ENCODE peak calls at places on chromosomes 13 and 19, in five cellular contexts. One of them, this sample, is unnamed. For H3K27me3, the result is how much of the 10 kb centered on the place peaks cover.

GRCh38 chr13:41326661-41327060 is 15.6 kb downstream of the NAA16 start:
- DNase-seq in GM23338: no peak
- DNase-seq in tibial nerve: no peak
- DNase-seq in AG04450: no peak
- DNase-seq in pancreas: no peak
- DNase-seq in this sample: no peak

GRCh38 chr13:39634956-39635355 is 20.5 kb upstream of the COG6 start:
- DNase-seq in GM23338: no peak
- DNase-seq in tibial nerve: no peak
- DNase-seq in AG04450: no peak
- DNase-seq in pancreas: no peak
- DNase-seq in this sample: no peak

GRCh38 chr13:48750588-48751383 is 97.1 kb downstream of the CYSLTR2 start:
- DNase-seq in GM23338: no peak
- DNase-seq in tibial nerve: peak
- DNase-seq in AG04450: no peak
- DNase-seq in pancreas: no peak
- DNase-seq in this sample: no peak

GRCh38 chr19:15551183-15552004 is 43.1 kb downstream of the CYP4F22 start:
- DNase-seq in GM23338: peak
- DNase-seq in tibial nerve: no peak
- DNase-seq in AG04450: no peak
- DNase-seq in pancreas: peak
- DNase-seq in this sample: peak

GRCh38 chr13:33245505-33245904 is 40.0 kb downstream of the STARD13 start:
- DNase-seq in GM23338: no peak
- DNase-seq in tibial nerve: no peak
- DNase-seq in AG04450: no peak
- DNase-seq in pancreas: no peak
- DNase-seq in this sample: no peak

GRCh38 chr13:41311607-41312500 is 787 bp downstream of the NAA16 start:
- DNase-seq in GM23338: peak
- DNase-seq in tibial nerve: no peak
- DNase-seq in AG04450: no peak
- DNase-seq in pancreas: peak
- DNase-seq in this sample: peak

GRCh38 chr19:16233081-16233776 is 35.5 kb downstream of the AP1M1 start:
- DNase-seq in GM23338: no peak
- DNase-seq in tibial nerve: peak
- DNase-seq in AG04450: no peak
- DNase-seq in pancreas: no peak
- DNase-seq in this sample: peak

GRCh38 chr19:47485210-47485609 is 1.2 kb upstream of the KPTN start:
- DNase-seq in GM23338: no peak
- DNase-seq in tibial nerve: no peak
- DNase-seq in AG04450: no peak
- DNase-seq in pancreas: no peak
- DNase-seq in this sample: no peak

GRCh38 chr19:15672580-15673175 is at the start of gene CYP4F12:
- DNase-seq in GM23338: peak
- DNase-seq in tibial nerve: peak
- DNase-seq in AG04450: no peak
- DNase-seq in pancreas: peak
- DNase-seq in this sample: no peak

GRCh38 chr19:21851596-21852345 is 15.8 kb upstream of the ZNF43 start:
- DNase-seq in GM23338: peak
- DNase-seq in tibial nerve: peak
- DNase-seq in AG04450: peak
- DNase-seq in pancreas: peak
- DNase-seq in this sample: peak

GRCh38 chr13:28375250-28375930 is 119.5 kb downstream of the FLT1 start:
- DNase-seq in GM23338: no peak
- DNase-seq in tibial nerve: no peak
- DNase-seq in AG04450: no peak
- DNase-seq in pancreas: no peak
- DNase-seq in this sample: no peak

GRCh38 chr19:3599776-3600183 is 6.9 kb downstream of the TBXA2R start:
- DNase-seq in GM23338: peak
- DNase-seq in tibial nerve: no peak
- DNase-seq in AG04450: no peak
- DNase-seq in pancreas: no peak
- DNase-seq in this sample: peak

GRCh38 chr19:1027020-1027952 is 878 bp downstream of the CNN2 start:
- DNase-seq in GM23338: no peak
- DNase-seq in tibial nerve: no peak
- DNase-seq in AG04450: no peak
- DNase-seq in pancreas: peak
- DNase-seq in this sample: no peak

GRCh38 chr19:49592486-49593232 is 1.7 kb downstream of the PRR12 start:
- DNase-seq in GM23338: peak
- DNase-seq in tibial nerve: no peak
- DNase-seq in AG04450: no peak
- DNase-seq in pancreas: no peak
- DNase-seq in this sample: peak

GRCh38 chr13:45048890-45049407 is 59.6 kb downstream of the GPALPP1 start:
- DNase-seq in GM23338: no peak
- DNase-seq in tibial nerve: no peak
- DNase-seq in AG04450: no peak
- DNase-seq in pancreas: no peak
- DNase-seq in this sample: no peak

GRCh38 chr19:1648156-1648925 is 4.1 kb downstream of the TCF3 start:
- DNase-seq in GM23338: no peak
- DNase-seq in tibial nerve: no peak
- DNase-seq in AG04450: no peak
- DNase-seq in pancreas: no peak
- DNase-seq in this sample: peak

GRCh38 chr13:21901772-21902708 is 231.2 kb downstream of the FGF9 start:
- DNase-seq in GM23338: no peak
- DNase-seq in tibial nerve: no peak
- DNase-seq in AG04450: no peak
- DNase-seq in pancreas: no peak
- DNase-seq in this sample: no peak

GRCh38 chr19:40808021-40808325 is 9.0 kb downstream of the EGLN2 start:
- DNase-seq in GM23338: no peak
- DNase-seq in tibial nerve: no peak
- DNase-seq in AG04450: no peak
- DNase-seq in pancreas: no peak
- DNase-seq in this sample: no peak

GRCh38 chr19:40808497-40808896 is 9.5 kb downstream of the EGLN2 start:
- DNase-seq in GM23338: no peak
- DNase-seq in tibial nerve: no peak
- DNase-seq in AG04450: no peak
- DNase-seq in pancreas: no peak
- DNase-seq in this sample: no peak

GRCh38 chr19:40810160-40810559 is 11.2 kb downstream of the EGLN2 start:
- DNase-seq in GM23338: no peak
- DNase-seq in tibial nerve: no peak
- DNase-seq in AG04450: no peak
- DNase-seq in pancreas: no peak
- DNase-seq in this sample: no peak

GRCh38 chr19:40807147-40808020 is 8.4 kb downstream of the EGLN2 start:
- DNase-seq in GM23338: peak
- DNase-seq in tibial nerve: no peak
- DNase-seq in AG04450: no peak
- DNase-seq in pancreas: no peak
- DNase-seq in this sample: peak

DNA sequence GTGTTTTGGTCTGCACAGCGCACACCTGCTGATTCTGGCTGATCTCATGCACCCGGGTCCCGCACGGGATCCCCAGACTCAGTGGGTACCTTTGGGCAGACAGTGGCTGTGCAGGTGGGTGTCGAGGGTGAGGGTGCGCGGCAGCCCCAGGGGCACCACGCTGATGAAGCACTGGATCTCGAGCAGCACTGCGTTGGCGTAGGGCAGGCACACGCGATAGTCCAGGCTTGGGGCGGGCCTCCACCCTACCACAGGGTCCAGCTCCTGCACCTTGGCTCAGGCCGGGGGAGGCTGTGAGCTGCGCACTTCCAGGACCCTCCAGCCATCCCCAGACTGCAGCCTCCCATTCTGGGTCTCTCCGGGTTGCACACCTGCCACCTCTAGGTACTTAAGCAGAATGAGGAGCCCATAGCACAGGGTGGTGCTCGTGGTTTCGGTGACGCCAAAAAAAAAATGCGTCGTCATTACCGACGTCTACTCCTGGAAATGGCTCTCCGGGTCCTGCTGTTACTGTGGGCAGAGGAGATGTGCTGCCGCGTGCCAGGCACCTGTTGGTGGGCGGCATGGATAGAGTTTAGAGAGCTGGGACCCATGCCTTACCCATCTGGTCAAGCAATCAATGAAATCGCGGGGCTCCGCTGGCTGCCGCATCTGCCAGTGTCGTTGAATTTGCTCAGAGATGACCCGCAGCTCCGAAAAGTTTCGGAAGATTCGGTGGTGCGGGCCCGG is 10.5 kb downstream of the EGLN2 start:
- DNase-seq in GM23338: no peak
- DNase-seq in tibial nerve: no peak
- DNase-seq in AG04450: no peak
- DNase-seq in pancreas: no peak
- DNase-seq in this sample: no peak
- H3K4me3 ChIP-seq in GM23338: peak
- H3K4me3 ChIP-seq in tibial nerve: peak
- H3K4me3 ChIP-seq in AG04450: no peak
- H3K4me3 ChIP-seq in pancreas: no peak
- H3K4me3 ChIP-seq in this sample: no peak

GRCh38 chr13:98582947-98583346 is 6.0 kb upstream of the STK24 start:
- DNase-seq in GM23338: no peak
- DNase-seq in tibial nerve: no peak
- DNase-seq in AG04450: no peak
- DNase-seq in pancreas: no peak
- DNase-seq in this sample: no peak

GRCh38 chr13:98586400-98587144 is 9.7 kb upstream of the STK24 start:
- DNase-seq in GM23338: no peak
- DNase-seq in tibial nerve: no peak
- DNase-seq in AG04450: no peak
- DNase-seq in pancreas: no peak
- DNase-seq in this sample: no peak

GRCh38 chr13:98584668-98585397 is 7.9 kb upstream of the STK24 start:
- DNase-seq in GM23338: no peak
- DNase-seq in tibial nerve: no peak
- DNase-seq in AG04450: no peak
- DNase-seq in pancreas: no peak
- DNase-seq in this sample: no peak

GRCh38 chr13:98585398-98585754 is 8.5 kb upstream of the STK24 start:
- DNase-seq in GM23338: no peak
- DNase-seq in tibial nerve: no peak
- DNase-seq in AG04450: no peak
- DNase-seq in pancreas: no peak
- DNase-seq in this sample: no peak

DNA sequence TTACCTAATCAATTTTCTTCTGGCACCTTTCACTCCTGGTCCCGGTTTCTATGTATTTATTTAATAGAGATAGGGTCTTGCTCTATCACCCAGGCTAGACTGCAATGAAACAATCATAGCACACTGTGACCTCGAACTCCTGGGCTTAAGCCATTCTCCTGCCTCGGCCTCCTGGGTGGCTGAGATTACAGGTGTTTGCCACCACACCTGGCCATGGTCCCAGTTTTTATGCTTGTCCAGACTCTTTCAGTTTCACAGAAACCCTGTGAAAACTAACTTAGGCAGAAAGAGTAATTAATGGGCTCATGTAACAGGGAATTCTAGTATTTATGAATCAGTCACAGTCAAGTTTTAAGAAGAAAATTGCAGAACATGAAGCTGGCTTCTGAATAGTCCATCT is 9.0 kb upstream of the STK24 start:
- DNase-seq in GM23338: no peak
- DNase-seq in tibial nerve: no peak
- DNase-seq in AG04450: no peak
- DNase-seq in pancreas: no peak
- DNase-seq in this sample: no peak
- H3K27me3 ChIP-seq in GM23338: under half
- H3K27me3 ChIP-seq in tibial nerve: under half
- H3K27me3 ChIP-seq in AG04450: under half
- H3K27me3 ChIP-seq in pancreas: under half
- H3K27me3 ChIP-seq in this sample: under half

GRCh38 chr13:36915891-36916640 is 4.0 kb downstream of the SMAD9 start:
- DNase-seq in GM23338: no peak
- DNase-seq in tibial nerve: no peak
- DNase-seq in AG04450: no peak
- DNase-seq in pancreas: no peak
- DNase-seq in this sample: no peak
- H3K4me3 ChIP-seq in GM23338: no peak
- H3K4me3 ChIP-seq in tibial nerve: no peak
- H3K4me3 ChIP-seq in AG04450: no peak
- H3K4me3 ChIP-seq in pancreas: no peak
- H3K4me3 ChIP-seq in this sample: no peak

DNA sequence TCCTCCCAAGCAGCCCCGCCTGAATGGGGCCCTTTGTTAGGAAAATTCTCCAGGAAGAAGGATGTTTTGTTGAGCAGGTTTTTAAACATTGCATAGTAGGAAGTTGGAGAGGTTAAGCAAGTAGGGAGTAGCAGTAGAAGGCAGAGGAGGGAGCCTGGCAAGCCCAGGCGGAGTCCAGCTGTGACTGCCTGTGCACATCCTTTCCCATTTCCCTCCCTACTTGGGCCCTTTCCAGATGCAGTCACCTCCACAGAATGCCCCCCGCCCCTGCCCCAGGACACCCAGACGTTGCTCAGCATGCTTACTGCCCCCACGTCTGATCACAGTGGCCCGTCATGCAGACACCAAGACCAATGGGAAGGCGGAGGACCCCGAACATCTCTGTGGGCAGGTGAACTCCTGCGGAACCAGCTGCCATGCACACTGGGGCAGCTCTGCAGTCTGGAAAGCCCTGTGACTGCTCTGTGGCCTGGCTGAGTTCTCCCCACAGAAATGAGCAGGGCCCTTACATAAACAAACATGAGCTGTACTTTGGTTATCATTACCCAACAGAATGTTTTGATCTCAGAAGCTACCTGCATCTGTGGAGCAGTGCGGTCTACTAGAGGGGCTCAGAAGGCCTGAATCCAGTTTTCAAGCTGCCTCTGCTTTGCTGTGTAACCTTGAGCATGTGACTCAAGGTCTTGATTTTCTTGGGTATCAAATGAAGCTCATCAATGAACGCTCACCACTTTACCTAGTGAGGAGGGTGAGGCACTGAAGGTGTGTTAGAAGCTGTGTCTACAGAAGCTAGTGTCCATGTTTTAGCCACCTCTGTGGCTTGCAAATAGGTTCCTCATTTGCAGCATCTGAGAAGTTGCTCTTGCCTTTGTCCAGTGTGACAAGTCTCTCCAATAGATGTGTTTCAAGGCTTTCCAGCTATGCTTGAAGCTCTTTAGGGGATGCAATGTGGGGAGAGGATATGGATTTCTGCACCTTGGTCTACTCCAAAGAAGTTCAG is 84.2 kb downstream of the TNFRSF19 start:
- DNase-seq in GM23338: no peak
- DNase-seq in tibial nerve: no peak
- DNase-seq in AG04450: no peak
- DNase-seq in pancreas: no peak
- DNase-seq in this sample: no peak
- H3K27me3 ChIP-seq in GM23338: under half
- H3K27me3 ChIP-seq in tibial nerve: under half
- H3K27me3 ChIP-seq in AG04450: under half
- H3K27me3 ChIP-seq in pancreas: under half
- H3K27me3 ChIP-seq in this sample: under half

GRCh38 chr19:54172764-54173699 is at the start of gene TMC4:
- DNase-seq in GM23338: peak
- DNase-seq in tibial nerve: no peak
- DNase-seq in AG04450: no peak
- DNase-seq in pancreas: peak
- DNase-seq in this sample: peak
- H3K4me3 ChIP-seq in GM23338: peak
- H3K4me3 ChIP-seq in tibial nerve: peak
- H3K4me3 ChIP-seq in AG04450: no peak
- H3K4me3 ChIP-seq in pancreas: peak
- H3K4me3 ChIP-seq in this sample: peak

This sample was measured in H7.